ENCODE peak calls at places on chromosomes 2 and 18, in five cellular contexts. Y is K562, M is A549, F is fibroblast of pulmonary artery, Q is ascending aorta. K is an unnamed sample.
A peak's percentile ranks its signal among the peaks of the same experiment; 100 is the strongest.

GRCh38 chr2:28821295-28821958 is 10.8 kb downstream of the SPDYA start:
- DNase-seq in Y (peak; percentile 41), M (peak; percentile 50), F (peak; percentile 75), Q (no peak), K (no peak)

GRCh38 chr2:84395819-84396218 is 63.3 kb downstream of the SUCLG1 start:
- DNase-seq in Y (no peak), M (no peak), F (no peak), Q (no peak), K (no peak)

GRCh38 chr18:63775166-63775730 is at the start of gene SERPINB7:
- DNase-seq in Y (no peak), M (peak; percentile 4), F (peak; percentile 33), Q (no peak), K (no peak)

GRCh38 chr2:24972315-24972958 is 682 bp upstream of the DNAJC27 start:
- DNase-seq in Y (no peak), M (peak; percentile 46), F (peak; percentile 47), Q (no peak), K (no peak)

GRCh38 chr2:174762464-174762863 is 1.8 kb downstream of the CHRNA1 start:
- DNase-seq in Y (no peak), M (no peak), F (no peak), Q (no peak), K (no peak)

GRCh38 chr2:226452768-226453167 is 346.9 kb downstream of the IRS1 start:
- DNase-seq in Y (no peak), M (no peak), F (no peak), Q (no peak), K (no peak)

GRCh38 chr2:127877626-127878025 is 8.1 kb downstream of the AMMECR1L start:
- DNase-seq in Y (no peak), M (no peak), F (no peak), Q (no peak), K (no peak)

GRCh38 chr18:24616638-24617037 is 156.2 kb downstream of the HRH4 start:
- DNase-seq in Y (no peak), M (no peak), F (no peak), Q (no peak), K (no peak)

GRCh38 chr2:97654324-97654723 is 8.5 kb downstream of the COX5B start:
- DNase-seq in Y (no peak), M (no peak), F (no peak), Q (no peak), K (no peak)

DNA sequence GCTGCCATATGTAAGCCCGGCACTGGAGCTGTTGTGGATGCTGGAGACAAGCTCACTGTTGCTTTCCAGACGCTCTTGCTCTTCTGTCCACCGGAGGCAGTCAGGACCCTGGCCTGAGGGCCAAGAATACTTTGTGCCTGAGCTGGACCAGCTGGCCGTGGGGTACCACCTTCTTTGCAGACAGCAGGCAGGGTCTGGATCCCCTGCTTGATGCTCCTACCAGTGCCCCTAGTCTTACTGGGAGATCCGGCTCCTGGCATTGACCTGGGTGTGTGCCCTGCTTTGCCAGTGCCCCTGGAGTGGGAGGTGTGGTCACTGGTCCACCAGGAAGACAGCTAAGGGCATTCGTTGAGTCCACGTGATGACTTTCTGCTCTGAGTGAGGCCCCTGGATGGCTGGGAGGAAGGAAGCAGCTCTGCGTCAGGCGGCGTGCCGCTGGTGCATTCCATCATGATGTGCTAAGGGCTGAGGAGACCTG is 59.3 kb downstream of the LRRFIP1 start:
- DNase-seq in Y (no peak), M (no peak), F (peak; percentile 61), Q (no peak), K (no peak)
- TF ChIP-seq CTCF in Y (no peak), M (peak; percentile 14), F (peak; percentile 39), Q (no peak), K (no peak)

GRCh38 chr2:8593239-8593638 is 88.6 kb upstream of the ID2 start:
- DNase-seq in Y (no peak), M (no peak), F (no peak), Q (no peak), K (no peak)

GRCh38 chr2:8590940-8591339 is 90.9 kb upstream of the ID2 start:
- DNase-seq in Y (no peak), M (no peak), F (no peak), Q (no peak), K (no peak)

GRCh38 chr2:8594731-8595427 is 87.0 kb upstream of the ID2 start:
- DNase-seq in Y (no peak), M (no peak), F (no peak), Q (no peak), K (no peak)

GRCh38 chr2:8595428-8595805 is 86.4 kb upstream of the ID2 start:
- DNase-seq in Y (no peak), M (no peak), F (no peak), Q (no peak), K (no peak)

GRCh38 chr2:8592736-8593135 is 89.1 kb upstream of the ID2 start:
- DNase-seq in Y (no peak), M (no peak), F (no peak), Q (no peak), K (peak; percentile 19)
- TF ChIP-seq CTCF in Y (no peak), M (no peak), F (no peak), Q (no peak), K (no peak)

DNA sequence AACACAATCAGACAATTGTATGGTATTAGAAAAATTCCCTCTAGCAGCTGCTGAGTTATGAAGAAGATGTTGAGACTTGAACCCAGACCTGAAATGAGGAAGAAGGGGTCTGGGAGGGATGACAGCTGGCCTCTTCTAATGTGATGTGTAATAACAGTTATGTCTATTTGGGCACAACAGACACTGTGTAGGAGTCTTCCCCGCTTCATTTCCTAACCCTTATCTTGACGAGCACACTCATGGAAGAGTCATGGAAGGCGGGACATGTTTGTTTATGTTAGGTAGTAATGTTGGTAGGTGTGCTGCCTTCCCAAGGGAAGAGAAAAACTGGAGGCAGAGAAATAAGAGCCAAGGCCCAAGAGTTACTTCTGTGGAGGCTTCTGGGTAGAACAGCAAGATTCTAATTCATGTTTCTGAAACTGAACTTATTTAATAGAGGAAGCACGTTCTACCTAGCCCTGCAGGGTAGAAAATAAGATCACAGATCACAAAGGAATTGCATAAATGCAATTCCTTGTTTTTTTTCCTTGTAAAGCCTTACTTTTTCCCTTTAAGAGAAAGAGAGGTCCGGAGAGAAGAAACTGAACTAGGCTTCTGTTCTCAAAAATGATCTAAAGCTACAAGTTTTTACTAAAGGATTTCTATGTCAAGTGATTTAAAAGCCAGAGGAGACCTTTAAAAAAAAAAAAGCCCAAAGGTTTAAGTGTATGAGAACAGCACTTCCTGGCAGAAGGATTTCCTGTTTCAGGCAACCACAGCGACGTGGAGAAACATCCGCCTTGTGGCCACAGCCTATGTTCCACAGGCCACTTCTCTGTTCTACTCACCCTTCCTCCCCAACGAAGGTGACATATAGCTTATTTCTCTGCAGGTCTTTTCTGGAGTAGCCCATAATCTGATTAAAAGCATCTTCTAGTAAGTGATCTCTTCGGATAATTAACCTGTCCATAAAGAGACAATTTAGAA is 68.5 kb upstream of the STK17B start:
- DNase-seq in Y (peak; percentile 11), M (no peak), F (peak; percentile 88), Q (peak; percentile 49), K (no peak)
- TF ChIP-seq CTCF in Y (no peak), M (no peak), F (peak; percentile 29), Q (no peak), K (no peak)

GRCh38 chr2:21392660-21393059 is 268.9 kb downstream of the TDRD15 start:
- DNase-seq in Y (no peak), M (no peak), F (no peak), Q (no peak), K (no peak)

GRCh38 chr2:21396252-21396651 is 272.5 kb downstream of the TDRD15 start:
- DNase-seq in Y (no peak), M (no peak), F (no peak), Q (no peak), K (no peak)

GRCh38 chr2:21395366-21395765 is 271.6 kb downstream of the TDRD15 start:
- DNase-seq in Y (no peak), M (no peak), F (no peak), Q (no peak), K (no peak)
- TF ChIP-seq CTCF in Y (peak; percentile 34), M (peak; percentile 15), F (no peak), Q (no peak), K (no peak)

DNA sequence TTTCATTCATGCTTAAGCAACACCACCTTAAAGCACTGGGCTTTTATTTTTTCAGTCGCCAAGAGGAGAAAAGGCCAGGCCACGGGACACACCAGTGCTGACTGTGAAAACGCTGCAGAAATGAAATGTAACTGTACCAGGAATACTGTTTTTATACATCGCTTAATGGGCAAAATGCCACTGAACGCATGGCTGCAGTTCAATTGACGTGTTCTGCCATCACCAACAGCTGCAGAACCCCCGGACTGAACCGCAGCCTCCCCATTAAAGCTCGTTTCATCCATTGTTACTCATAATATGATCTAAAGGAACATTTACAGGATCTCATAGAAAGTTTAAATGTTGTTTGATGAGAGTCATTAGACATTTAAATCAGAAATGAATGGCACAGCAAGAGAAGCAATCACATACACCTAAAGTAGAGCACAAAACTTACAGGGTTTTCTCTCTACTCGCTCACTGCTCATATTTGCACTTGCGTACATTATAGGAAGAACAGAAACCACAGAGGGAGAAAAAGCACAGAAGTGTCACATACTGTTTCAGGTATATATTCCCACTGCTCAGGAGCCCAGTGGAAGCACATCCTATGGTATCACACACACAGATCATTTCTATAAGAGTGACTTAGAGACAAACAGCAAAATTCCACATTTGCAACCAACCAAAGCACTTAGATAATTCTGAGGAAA is 35.3 kb downstream of the TCF4 start:
- DNase-seq in Y (no peak), M (no peak), F (peak; percentile 33), Q (no peak), K (no peak)
- TF ChIP-seq CTCF in Y (no peak), M (no peak), F (no peak), Q (no peak), K (no peak)